ENCODE peak calls at places on chromosomes 4 and X, in six cellular contexts. D is right atrium auricular region; P is esophagus squamous epithelium; J is breast epithelium; Z is heart left ventricle; S is effector memory CD4-positive, alpha-beta T cell. K is an unnamed sample.

GRCh38 chrX:136647969-136648368 is at the start of gene CD40LG:
- DNase-seq in D (no peak), P (no peak), J (no peak), Z (no peak), S (peak; percentile 23), K (no peak)

GRCh38 chr4:43992552-43992951 is 456.1 kb downstream of the KCTD8 start:
- DNase-seq in D (no peak), P (no peak), J (no peak), Z (no peak), S (no peak), K (no peak)

GRCh38 chrX:137354851-137355250 is 211.1 kb upstream of the ZIC3 start:
- DNase-seq in D (no peak), P (no peak), J (no peak), Z (no peak), S (no peak), K (no peak)

GRCh38 chrX:150062292-150063137 is 124.2 kb upstream of the EOLA2 start:
- DNase-seq in D (peak; percentile 64), P (no peak), J (no peak), Z (no peak), S (no peak), K (no peak)

GRCh38 chr4:68904786-68905185 is 46.8 kb downstream of the UGT2A3 start:
- DNase-seq in D (no peak), P (no peak), J (no peak), Z (no peak), S (no peak), K (no peak)

GRCh38 chr4:100929135-100929534 is 411.3 kb upstream of the EMCN start:
- DNase-seq in D (no peak), P (no peak), J (no peak), Z (no peak), S (no peak), K (no peak)

GRCh38 chrX:153674219-153674851 is 722 bp upstream of the PNCK start:
- DNase-seq in D (no peak), P (no peak), J (peak; percentile 14), Z (no peak), S (no peak), K (no peak)

GRCh38 chrX:101415180-101416130 is 7.4 kb downstream of the HNRNPH2 start:
- DNase-seq in D (no peak), P (no peak), J (no peak), Z (no peak), S (peak; percentile 25), K (no peak)

GRCh38 chr4:88866862-88867550 is 169.4 kb upstream of the NAP1L5 start:
- DNase-seq in D (no peak), P (no peak), J (no peak), Z (no peak), S (no peak), K (no peak)

GRCh38 chr4:140188975-140189374 is 35.0 kb upstream of the MAML3 start:
- DNase-seq in D (no peak), P (no peak), J (no peak), Z (no peak), S (no peak), K (no peak)

GRCh38 chr4:54440394-54441223 is 211.5 kb downstream of the PDGFRA start:
- DNase-seq in D (no peak), P (no peak), J (no peak), Z (no peak), S (no peak), K (no peak)

GRCh38 chr4:168831919-168832745 is 177.9 kb downstream of the CBR4 start:
- DNase-seq in D (peak; percentile 87), P (no peak), J (peak; percentile 87), Z (peak; percentile 90), S (peak; percentile 15), K (peak; percentile 38)

GRCh38 chrX:154333837-154334271 is 38.3 kb downstream of the TKTL1 start:
- DNase-seq in D (no peak), P (no peak), J (no peak), Z (no peak), S (no peak), K (no peak)

GRCh38 chrX:96715412-96715940 is 30.8 kb downstream of the DIAPH2 start:
- DNase-seq in D (no peak), P (no peak), J (no peak), Z (no peak), S (no peak), K (no peak)

GRCh38 chrX:37332987-37333658 is 16.0 kb upstream of the PRRG1 start:
- DNase-seq in D (no peak), P (no peak), J (no peak), Z (no peak), S (no peak), K (no peak)

GRCh38 chrX:79601336-79602131 is 234.4 kb upstream of the ITM2A start:
- DNase-seq in D (no peak), P (no peak), J (no peak), Z (no peak), S (no peak), K (no peak)

GRCh38 chrX:48490661-48491060 is 14.7 kb downstream of the FTSJ1 start:
- DNase-seq in D (no peak), P (no peak), J (no peak), Z (no peak), S (no peak), K (no peak)

GRCh38 chr4:39706334-39706733 is 8.4 kb downstream of the UBE2K start:
- DNase-seq in D (peak; percentile 70), P (no peak), J (peak; percentile 57), Z (no peak), S (no peak), K (no peak)

GRCh38 chrX:103157511-103158316 is 57.2 kb upstream of the BEX4 start:
- DNase-seq in D (no peak), P (no peak), J (no peak), Z (no peak), S (no peak), K (no peak)

GRCh38 chr4:125481334-125481733 is 166.6 kb downstream of the FAT4 start:
- DNase-seq in D (no peak), P (no peak), J (no peak), Z (no peak), S (no peak), K (no peak)

GRCh38 chrX:16869393-16870094 is 618 bp downstream of the RBBP7 start:
- DNase-seq in D (no peak), P (no peak), J (no peak), Z (peak; percentile 70), S (peak; percentile 47), K (peak; percentile 2)

GRCh38 chrX:87941841-87942240 is 424.2 kb downstream of the KLHL4 start:
- DNase-seq in D (no peak), P (no peak), J (no peak), Z (no peak), S (no peak), K (no peak)

GRCh38 chrX:39922926-39923325 is 174.8 kb downstream of the BCOR start:
- DNase-seq in D (no peak), P (no peak), J (no peak), Z (no peak), S (no peak), K (no peak)

GRCh38 chr4:15659768-15660394 is 4.7 kb upstream of the FBXL5 start:
- DNase-seq in D (no peak), P (no peak), J (no peak), Z (no peak), S (no peak), K (no peak)

GRCh38 chr4:100841911-100842310 is 324.1 kb upstream of the EMCN start:
- DNase-seq in D (no peak), P (no peak), J (no peak), Z (no peak), S (no peak), K (no peak)

GRCh38 chrX:149516604-149517003 is 11.5 kb upstream of the IDS start:
- DNase-seq in D (no peak), P (no peak), J (no peak), Z (no peak), S (no peak), K (no peak)

GRCh38 chrX:154458954-154459829 is 1.1 kb downstream of the PLXNA3 start:
- DNase-seq in D (no peak), P (no peak), J (no peak), Z (peak; percentile 58), S (no peak), K (no peak)

GRCh38 chrX:71144651-71145050 is at the start of gene NLGN3:
- DNase-seq in D (no peak), P (no peak), J (no peak), Z (no peak), S (no peak), K (no peak)

GRCh38 chrX:48676893-48677270 is 6.7 kb upstream of the WAS start:
- DNase-seq in D (no peak), P (no peak), J (no peak), Z (no peak), S (peak; percentile 6), K (no peak)

GRCh38 chrX:56800801-56801200 is 71.8 kb downstream of the NBDY start:
- DNase-seq in D (no peak), P (no peak), J (no peak), Z (no peak), S (peak; percentile 32), K (no peak)

GRCh38 chrX:101729986-101730385 is 70.3 kb upstream of the ARMCX2 start:
- DNase-seq in D (no peak), P (no peak), J (no peak), Z (no peak), S (no peak), K (no peak)

DNA sequence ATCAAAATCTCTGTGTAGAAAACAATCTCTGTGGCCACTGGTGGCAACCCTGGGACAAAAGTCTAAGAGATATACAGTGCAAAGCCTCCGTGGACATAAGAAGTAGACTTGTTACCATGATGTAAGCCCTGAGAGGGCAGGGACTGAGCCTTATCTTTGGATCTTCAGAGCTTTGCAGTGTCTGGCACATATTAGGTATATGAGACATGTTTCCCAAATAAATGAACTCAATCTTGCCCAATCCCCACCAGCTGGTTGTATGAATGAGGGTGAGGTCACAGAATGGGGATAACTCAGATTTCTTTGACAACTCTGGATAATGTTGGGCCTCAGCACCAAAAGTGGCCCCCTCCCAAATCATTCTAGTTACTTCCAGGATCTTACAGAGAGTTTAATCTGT is 511.4 kb upstream of the DIPK2B start:
- DNase-seq in D (no peak), P (no peak), J (no peak), Z (no peak), S (no peak), K (no peak)
- H3K4me1 ChIP-seq in D (no peaks in the 10 kb centered on the region), P (no peaks in the 10 kb centered on the region), J (no peaks in the 10 kb centered on the region), Z (no peaks in the 10 kb centered on the region), S (no peaks in the 10 kb centered on the region), K (no peaks in the 10 kb centered on the region)

DNA sequence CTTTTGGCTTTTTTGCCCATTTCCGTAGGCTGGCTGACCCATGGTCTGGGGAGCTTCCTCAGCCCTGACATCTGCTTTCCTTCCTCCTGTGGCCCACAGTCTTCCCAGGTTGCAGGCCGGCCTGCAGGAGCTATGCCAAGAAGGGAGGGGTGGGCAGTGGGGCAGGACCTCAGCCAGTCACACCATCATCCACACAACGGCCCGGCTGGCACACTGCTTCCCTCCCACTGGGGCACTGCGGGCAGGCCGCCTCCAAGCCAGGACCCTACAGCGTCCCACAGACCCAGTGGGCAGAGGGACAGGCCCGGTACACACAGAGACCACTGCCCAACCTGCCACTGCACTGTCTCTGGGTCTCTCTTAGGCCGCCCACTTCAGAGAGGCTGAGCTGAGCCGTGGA is 38.0 kb downstream of the CTBP1 start:
- DNase-seq in D (no peak), P (no peak), J (no peak), Z (peak; percentile 56), S (no peak), K (no peak)
- H3K36me3 ChIP-seq in D (peaks cover 48% of the 10 kb centered on the region), P (peaks cover 33% of the 10 kb centered on the region), J (no peaks in the 10 kb centered on the region), Z (peaks cover 11% of the 10 kb centered on the region), S (peaks cover 46% of the 10 kb centered on the region), K (peaks cover 29% of the 10 kb centered on the region)

GRCh38 chr4:57077550-57078311 is 32.5 kb downstream of the IGFBP7 start:
- DNase-seq in D (no peak), P (no peak), J (no peak), Z (no peak), S (no peak), K (no peak)
- H3K4me1 ChIP-seq in D (no peaks in the 10 kb centered on the region), P (peaks cover 53% of the 10 kb centered on the region), J (no peaks in the 10 kb centered on the region), Z (peaks cover 85% of the 10 kb centered on the region), S (no peaks in the 10 kb centered on the region), K (no peaks in the 10 kb centered on the region)

GRCh38 chr4:2953496-2953895 is 9.7 kb downstream of the NOP14 start:
- DNase-seq in D (no peak), P (no peak), J (no peak), Z (no peak), S (no peak), K (no peak)
- H3K36me3 ChIP-seq in D (peaks cover 92% of the 10 kb centered on the region), P (peaks cover 62% of the 10 kb centered on the region), J (peaks cover 7% of the 10 kb centered on the region), Z (peaks cover 14% of the 10 kb centered on the region), S (peaks cover 81% of the 10 kb centered on the region), K (peaks cover 65% of the 10 kb centered on the region)

K was measured in CD8-positive, alpha-beta T cell.